ENCODE peak calls at places on chromosome 18, in six cellular contexts. P is lower lobe of right lung; M is stimulated activated CD4-positive, alpha-beta T cell treated with anti-CD3 and anti-CD28 coated beads, TNF-alpha, amount 100 ng/mL, for 4 hours; I is stimulated activated CD8-positive, alpha-beta memory T cell treated with anti-CD3 and anti-CD28 coated beads, Interleukin-4, amount 100 ng/mL, for 1 hour; V is activated T-cell treated with anti-CD3 and anti-CD28 coated beads, Interleukin-2, amount 50 U/mL, for 72 hours; O is EL. F is an unnamed sample.

GRCh38 chr18:48896875-48897511 is 53.8 kb downstream of the SMAD7 start:
- DNase-seq in P (peak; percentile 90), M (no peak), I (no peak), V (peak; percentile 46), O (peak; percentile 67), F (no peak)

GRCh38 chr18:27887711-27888495 is 289.0 kb downstream of the CDH2 start:
- DNase-seq in P (no peak), M (no peak), I (no peak), V (no peak), O (peak; percentile 62), F (no peak)

GRCh38 chr18:73535189-73535588 is 612.4 kb downstream of the FBXO15 start:
- DNase-seq in P (no peak), M (no peak), I (no peak), V (no peak), O (no peak), F (no peak)

GRCh38 chr18:36167692-36168218 is 19.5 kb upstream of the MOCOS start:
- DNase-seq in P (no peak), M (no peak), I (no peak), V (no peak), O (no peak), F (no peak)

GRCh38 chr18:3060667-3061580 is 48.0 kb upstream of the LPIN2 start:
- DNase-seq in P (no peak), M (peak; percentile 19), I (no peak), V (peak; percentile 57), O (no peak), F (peak; percentile 69)

GRCh38 chr18:34783485-34783884 is 73.4 kb downstream of the DTNA start:
- DNase-seq in P (no peak), M (no peak), I (no peak), V (no peak), O (peak; percentile 31), F (no peak)

GRCh38 chr18:38368246-38368645 is 802.6 kb upstream of the CELF4 start:
- DNase-seq in P (no peak), M (no peak), I (no peak), V (no peak), O (no peak), F (no peak)

GRCh38 chr18:50051288-50051687 is 143.7 kb downstream of the MYO5B start:
- DNase-seq in P (no peak), M (no peak), I (no peak), V (no peak), O (peak; percentile 1), F (no peak)

GRCh38 chr18:29418136-29418535 is 1241.2 kb upstream of the CDH2 start:
- DNase-seq in P (no peak), M (no peak), I (no peak), V (no peak), O (peak; percentile 72), F (no peak)